ENCODE peak calls at places on chromosome 11, in six cellular contexts. W, L, N, C, K and S are unnamed samples.

GRCh38 chr11:128552783-128553661 is 34.3 kb downstream of the ETS1 start:
- DNase-seq in L (no peak), N (no peak), K (no peak), C (peak), W (no peak), S (no peak)

GRCh38 chr11:78868563-78868962 is 293.9 kb upstream of the NARS2 start:
- DNase-seq in L (no peak), C (peak), W (no peak), N (no peak), K (no peak), S (no peak)

GRCh38 chr11:62889484-62890437 is 9.1 kb downstream of the SLC3A2 start:
- DNase-seq in L (peak), K (no peak), C (no peak), N (no peak), W (no peak), S (no peak)

GRCh38 chr11:115197433-115197832 is 306.8 kb downstream of the CADM1 start:
- DNase-seq in K (no peak), N (no peak), W (no peak), C (no peak), L (no peak), S (no peak)

GRCh38 chr11:7936615-7937014 is 4.9 kb downstream of the OR10A3 start:
- DNase-seq in L (no peak), C (no peak), N (no peak), K (no peak), W (no peak), S (no peak)

GRCh38 chr11:130088217-130088616 is 18.5 kb downstream of the APLP2 start:
- DNase-seq in K (no peak), C (no peak), L (no peak), N (no peak), W (no peak), S (no peak)

GRCh38 chr11:69102732-69103615 is 52.8 kb upstream of the SMIM38 start:
- DNase-seq in W (no peak), C (peak), K (no peak), L (no peak), N (no peak), S (no peak)

GRCh38 chr11:131145806-131146205 is 224.6 kb upstream of the NTM start:
- DNase-seq in L (no peak), W (no peak), K (no peak), N (no peak), C (no peak), S (no peak)